ENCODE peak calls at places on chromosomes 6 and 20, in four cellular contexts. S is IMR-90, G is A549, F is K562. X is an unnamed sample.

GRCh38 chr20:53194310-53194709 is 222.2 kb downstream of the TSHZ2 start:
- DNase-seq in S (no peak), G (no peak), F (no peak), X (no peak)

GRCh38 chr6:52929321-52930164 is 20.0 kb upstream of the GSTA3 start:
- DNase-seq in S (peak), G (peak), F (peak), X (peak)

GRCh38 chr6:106913111-106913510 is 61.4 kb downstream of the CD24 start:
- DNase-seq in S (no peak), G (no peak), F (no peak), X (no peak)

GRCh38 chr6:12608874-12609273 is 107.7 kb upstream of the PHACTR1 start:
- DNase-seq in S (no peak), G (no peak), F (no peak), X (no peak)

GRCh38 chr6:147207351-147207750 is 3.1 kb downstream of the STXBP5 start:
- DNase-seq in S (no peak), G (no peak), F (peak), X (no peak)

GRCh38 chr20:24502184-24502583 is 32.8 kb downstream of the SYNDIG1 start:
- DNase-seq in S (peak), G (peak), F (no peak), X (no peak)

GRCh38 chr6:100121854-100122609 is 128.0 kb upstream of the MCHR2 start:
- DNase-seq in S (no peak), G (no peak), F (no peak), X (no peak)

GRCh38 chr6:133645000-133645619 is 243.8 kb upstream of the TCF21 start:
- DNase-seq in S (peak), G (no peak), F (no peak), X (no peak)

GRCh38 chr6:38182426-38182825 is 362.9 kb downstream of the ZFAND3 start:
- DNase-seq in S (no peak), G (no peak), F (no peak), X (no peak)

GRCh38 chr6:80696268-80696667 is 589.8 kb downstream of the BCKDHB start:
- DNase-seq in S (no peak), G (no peak), F (no peak), X (no peak)

GRCh38 chr6:22043284-22043962 is 253.4 kb downstream of the PRL start:
- DNase-seq in S (peak), G (no peak), F (no peak), X (no peak)

GRCh38 chr6:12137480-12137879 is 125.4 kb downstream of the HIVEP1 start:
- DNase-seq in S (peak), G (no peak), F (peak), X (no peak)

GRCh38 chr6:112801681-112802080 is 454.6 kb downstream of the RFPL4B start:
- DNase-seq in S (no peak), G (no peak), F (no peak), X (no peak)

GRCh38 chr6:163182696-163183095 is 231.8 kb upstream of the QKI start:
- DNase-seq in S (no peak), G (no peak), F (no peak), X (no peak)

GRCh38 chr6:80446454-80447045 is 340.1 kb downstream of the BCKDHB start:
- DNase-seq in S (no peak), G (no peak), F (no peak), X (no peak)

GRCh38 chr6:20438462-20439070 is 36.9 kb downstream of the E2F3 start:
- DNase-seq in S (no peak), G (no peak), F (no peak), X (no peak)

GRCh38 chr6:120935007-120935406 is 399.3 kb downstream of the TBC1D32 start:
- DNase-seq in S (no peak), G (no peak), F (no peak), X (no peak)

GRCh38 chr6:118812972-118813371 is 81.0 kb upstream of the ASF1A start:
- DNase-seq in S (peak), G (no peak), F (no peak), X (no peak)

GRCh38 chr20:3797592-3798404 is 1.7 kb downstream of the CDC25B start:
- DNase-seq in S (peak), G (no peak), F (peak), X (peak)

GRCh38 chr6:168201383-168201782 is 118.2 kb downstream of the DACT2 start:
- DNase-seq in S (no peak), G (peak), F (peak), X (peak)

GRCh38 chr6:168105813-168106660 is 27.0 kb upstream of the FRMD1 start:
- DNase-seq in S (no peak), G (no peak), F (peak), X (no peak)

GRCh38 chr6:3517350-3517749 is 60.5 kb upstream of the SLC22A23 start:
- DNase-seq in S (peak), G (no peak), F (no peak), X (no peak)

GRCh38 chr6:111450087-111450486 is 32.9 kb downstream of the REV3L start:
- DNase-seq in S (no peak), G (no peak), F (no peak), X (no peak)

GRCh38 chr6:133837801-133838349 is 51.0 kb upstream of the TCF21 start:
- DNase-seq in S (no peak), G (peak), F (peak), X (peak)

GRCh38 chr6:137661601-137662000 is 167.4 kb upstream of the OLIG3 start:
- DNase-seq in S (peak), G (no peak), F (peak), X (peak)

GRCh38 chr20:52179331-52180166 is 12.0 kb downstream of the ZFP64 start:
- DNase-seq in S (no peak), G (no peak), F (no peak), X (no peak)

GRCh38 chr6:108574457-108575149 is 13.9 kb downstream of the FOXO3 start:
- DNase-seq in S (no peak), G (no peak), F (peak), X (no peak)

GRCh38 chr6:48176909-48177308 is 65.9 kb upstream of the PTCHD4 start:
- DNase-seq in S (no peak), G (no peak), F (no peak), X (no peak)

GRCh38 chr6:98529364-98529763 is 305.0 kb upstream of the POU3F2 start:
- DNase-seq in S (no peak), G (no peak), F (no peak), X (no peak)

GRCh38 chr6:168095741-168096250 is 16.8 kb upstream of the FRMD1 start:
- DNase-seq in S (no peak), G (no peak), F (no peak), X (no peak)

GRCh38 chr20:25402583-25402982 is 4.9 kb upstream of the GINS1 start:
- DNase-seq in S (no peak), G (no peak), F (peak), X (no peak)

GRCh38 chr6:111427341-111428116 is 55.5 kb downstream of the REV3L start:
- DNase-seq in S (peak), G (no peak), F (no peak), X (peak)

GRCh38 chr20:59608871-59609270 is 4.5 kb downstream of the PHACTR3 start:
- DNase-seq in S (no peak), G (no peak), F (no peak), X (no peak)

GRCh38 chr6:9927271-9927670 is 487.6 kb downstream of the TFAP2A start:
- DNase-seq in S (no peak), G (no peak), F (no peak), X (no peak)

GRCh38 chr20:59831024-59831900 is 102.2 kb downstream of the SYCP2 start:
- DNase-seq in S (no peak), G (no peak), F (no peak), X (no peak)

GRCh38 chr6:52176550-52176949 is 9.6 kb upstream of the IL17A start:
- DNase-seq in S (no peak), G (no peak), F (no peak), X (no peak)

GRCh38 chr20:51500311-51500710 is 42.2 kb downstream of the NFATC2 start:
- DNase-seq in S (no peak), G (no peak), F (peak), X (no peak)

GRCh38 chr20:17651761-17652388 is 30.2 kb downstream of the RRBP1 start:
- DNase-seq in S (no peak), G (no peak), F (no peak), X (no peak)

GRCh38 chr20:11178946-11179654 is 505.3 kb upstream of the JAG1 start:
- DNase-seq in S (peak), G (peak), F (no peak), X (peak)
- TF ChIP-seq MAZ in S (no peak), G (no peak), F (no peak), X (no peak)

DNA sequence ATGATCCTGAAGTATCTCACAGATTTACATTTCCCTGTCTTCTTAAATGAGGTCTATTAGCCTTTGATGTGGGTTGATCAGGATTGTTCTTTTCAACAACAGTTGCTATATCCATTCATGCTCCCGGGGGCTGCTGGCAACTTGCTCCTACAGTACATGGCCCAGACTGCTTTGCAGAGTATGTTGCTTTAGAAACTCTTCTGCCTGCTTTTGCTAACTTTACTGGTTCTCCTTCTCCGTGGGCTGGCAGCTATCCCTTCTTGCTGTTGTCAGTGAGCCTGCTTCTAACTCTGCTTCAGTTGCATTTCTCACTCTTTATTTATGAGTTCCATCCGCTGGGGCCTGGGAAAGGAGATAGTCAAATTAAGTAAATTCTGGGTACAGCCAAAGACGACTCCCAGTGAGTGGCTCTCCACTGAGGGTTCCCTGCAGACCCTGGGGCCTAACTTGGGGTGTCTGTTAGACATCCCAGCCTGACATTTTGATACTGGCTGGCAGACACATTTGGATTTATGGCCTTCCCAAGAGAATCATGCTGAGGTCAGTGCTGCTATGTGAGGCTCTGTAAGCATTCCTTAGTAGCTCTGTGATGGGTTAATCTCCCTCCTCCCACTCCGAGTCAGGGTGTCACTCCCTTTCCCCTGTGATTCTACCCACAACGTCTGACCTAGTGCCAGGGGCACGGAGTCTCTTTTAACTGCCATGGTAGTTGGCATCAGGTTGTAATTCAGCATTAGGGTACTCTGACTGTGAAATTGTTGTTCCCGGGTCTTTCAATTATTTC is 73.6 kb downstream of the SLX4IP start:
- DNase-seq in S (peak), G (no peak), F (peak), X (no peak)
- TF ChIP-seq MAZ in S (no peak), G (no peak), F (no peak), X (no peak)

DNA sequence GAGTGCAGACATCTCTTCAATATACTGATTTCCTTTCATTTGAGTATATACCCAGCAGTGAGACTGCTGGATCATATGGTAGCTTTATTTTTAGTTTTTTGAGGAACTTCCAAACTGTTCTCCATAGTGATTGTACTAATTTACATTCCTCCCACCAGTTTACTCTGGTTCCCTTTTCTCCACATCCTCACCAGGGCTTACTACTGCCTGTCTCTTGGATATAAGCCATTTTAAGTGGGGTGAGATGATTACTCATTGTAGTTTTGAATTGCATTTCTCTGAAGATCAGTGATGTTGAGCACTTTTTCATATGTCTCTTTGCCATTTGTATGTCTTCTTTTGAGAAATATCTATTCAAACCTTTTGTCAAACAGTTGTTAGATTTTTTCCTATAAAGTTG is 64.9 kb upstream of the HMGCLL1 start:
- DNase-seq in S (peak), G (no peak), F (no peak), X (no peak)
- TF ChIP-seq MAZ in S (no peak), G (no peak), F (no peak), X (no peak)

DNA sequence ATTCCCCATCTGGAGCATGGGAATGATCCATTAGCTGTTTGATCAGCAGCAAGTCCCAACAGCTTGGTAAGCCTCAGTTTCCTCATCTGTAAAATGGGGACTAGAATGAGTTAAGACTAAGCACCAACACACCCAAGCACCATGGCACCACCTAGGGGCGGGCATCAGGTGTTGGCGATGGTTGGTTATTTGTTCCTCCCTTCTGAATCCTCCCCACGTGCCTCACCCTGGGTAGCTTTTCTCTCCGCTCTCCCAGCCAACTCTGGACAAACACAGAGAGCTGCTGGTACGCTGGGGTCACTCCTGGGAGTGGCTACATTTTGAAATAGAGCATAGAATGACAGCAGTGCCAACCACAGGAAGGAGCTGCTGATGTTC is 13.3 kb upstream of the ITPR3 start:
- DNase-seq in S (no peak), G (peak), F (no peak), X (peak)
- TF ChIP-seq MAZ in S (no peak), G (no peak), F (no peak), X (no peak)

DNA sequence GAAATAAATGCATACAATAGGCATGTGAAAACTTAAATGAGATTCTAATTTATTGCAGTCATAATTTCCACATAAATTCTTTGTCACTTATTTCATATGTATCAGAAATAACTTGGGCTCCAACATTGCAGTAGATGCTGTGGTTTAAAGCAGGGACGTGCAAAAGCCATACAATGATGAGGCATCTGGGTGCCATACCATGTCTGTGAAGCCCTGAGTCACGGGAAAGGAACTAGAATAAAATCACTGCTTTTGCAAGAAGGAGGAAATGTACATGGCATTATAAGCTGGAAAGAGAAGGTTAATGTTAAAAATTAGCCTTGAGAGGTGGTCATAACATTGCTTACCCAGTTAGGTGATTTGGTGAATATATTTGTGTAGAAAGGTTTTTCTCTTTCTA is 180.4 kb downstream of the SASH1 start:
- DNase-seq in S (peak), G (no peak), F (no peak), X (no peak)
- TF ChIP-seq MAZ in S (no peak), G (no peak), F (no peak), X (no peak)

DNA sequence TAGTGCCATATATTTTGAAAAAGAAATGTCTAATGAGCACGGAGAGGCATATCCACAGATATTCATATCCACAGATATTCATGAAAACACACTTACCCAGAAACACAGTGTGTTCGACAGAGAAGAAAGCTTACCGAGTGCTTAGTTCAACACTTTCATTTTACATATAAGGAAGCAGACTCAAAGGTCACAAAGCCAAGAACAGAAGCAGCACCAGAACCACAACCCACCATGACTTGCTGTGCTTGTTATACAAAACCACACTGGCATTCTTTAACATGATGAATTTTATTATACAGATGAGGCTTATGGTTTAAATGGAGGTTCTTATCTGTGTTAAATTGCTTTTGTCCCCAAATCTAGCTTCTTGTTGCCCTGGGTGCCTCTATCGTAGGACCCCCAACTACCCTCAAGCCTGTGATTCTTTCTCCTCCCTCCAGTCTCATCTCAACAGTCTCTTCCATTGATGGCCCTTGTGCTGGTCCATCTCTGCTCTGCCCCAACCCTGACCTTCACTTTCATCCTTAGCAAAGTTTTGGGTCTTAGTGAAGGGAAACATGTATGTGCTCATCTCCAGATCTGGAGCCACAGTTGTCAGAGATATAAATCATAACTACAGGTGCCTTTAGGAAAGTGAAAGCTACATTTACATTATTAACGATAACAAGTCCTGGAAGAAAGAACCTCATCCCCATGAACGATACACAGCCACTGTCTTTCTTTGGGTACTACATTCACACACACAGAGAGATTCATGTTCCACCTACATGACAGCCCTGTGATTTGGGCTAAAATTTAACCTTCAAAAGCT is 40.0 kb downstream of the SF3B5 start:
- DNase-seq in S (no peak), G (no peak), F (no peak), X (no peak)
- TF ChIP-seq MAZ in S (no peak), G (no peak), F (no peak), X (no peak)

GRCh38 chr6:4929319-4929718 is 74.5 kb downstream of the RPP40 start:
- DNase-seq in S (no peak), G (no peak), F (no peak), X (no peak)

GRCh38 chr6:4924872-4925271 is 79.0 kb downstream of the RPP40 start:
- DNase-seq in S (no peak), G (no peak), F (no peak), X (no peak)

GRCh38 chr6:4928426-4928825 is 75.4 kb downstream of the RPP40 start:
- DNase-seq in S (peak), G (no peak), F (peak), X (no peak)

GRCh38 chr6:4922488-4923037 is 81.3 kb downstream of the RPP40 start:
- DNase-seq in S (no peak), G (no peak), F (no peak), X (no peak)

DNA sequence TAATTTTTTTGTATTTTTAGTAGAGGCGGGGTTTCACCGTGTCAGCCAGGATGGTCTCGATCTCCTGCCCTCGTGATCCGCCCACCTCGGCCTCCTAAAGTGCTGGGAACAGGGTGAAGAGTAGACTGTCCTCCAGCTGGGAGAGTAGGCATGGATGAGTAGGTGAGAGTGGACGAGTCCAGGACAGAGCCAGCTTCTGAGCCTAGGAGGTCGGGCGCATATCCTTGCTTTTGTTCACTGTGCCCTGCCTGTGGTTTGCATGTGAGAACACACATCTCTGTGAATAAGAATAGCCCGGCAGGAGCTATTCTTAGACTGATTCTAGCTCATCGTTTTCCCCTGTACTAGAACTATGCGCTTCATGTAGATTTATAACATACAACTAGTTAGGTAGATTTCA is 78.3 kb downstream of the RPP40 start:
- DNase-seq in S (no peak), G (no peak), F (no peak), X (no peak)
- TF ChIP-seq MAZ in S (no peak), G (no peak), F (no peak), X (no peak)

GRCh38 chr20:19588731-19589130 is 169.3 kb upstream of the RIN2 start:
- DNase-seq in S (no peak), G (no peak), F (no peak), X (peak)

GRCh38 chr20:19577692-19578091 is 180.4 kb upstream of the RIN2 start:
- DNase-seq in S (no peak), G (no peak), F (no peak), X (no peak)

GRCh38 chr20:19582782-19583181 is 175.3 kb upstream of the RIN2 start:
- DNase-seq in S (no peak), G (no peak), F (no peak), X (no peak)

GRCh38 chr20:19583532-19584175 is 174.4 kb upstream of the RIN2 start:
- DNase-seq in S (peak), G (peak), F (peak), X (peak)
- TF ChIP-seq MAZ in S (no peak), G (no peak), F (no peak), X (no peak)

DNA sequence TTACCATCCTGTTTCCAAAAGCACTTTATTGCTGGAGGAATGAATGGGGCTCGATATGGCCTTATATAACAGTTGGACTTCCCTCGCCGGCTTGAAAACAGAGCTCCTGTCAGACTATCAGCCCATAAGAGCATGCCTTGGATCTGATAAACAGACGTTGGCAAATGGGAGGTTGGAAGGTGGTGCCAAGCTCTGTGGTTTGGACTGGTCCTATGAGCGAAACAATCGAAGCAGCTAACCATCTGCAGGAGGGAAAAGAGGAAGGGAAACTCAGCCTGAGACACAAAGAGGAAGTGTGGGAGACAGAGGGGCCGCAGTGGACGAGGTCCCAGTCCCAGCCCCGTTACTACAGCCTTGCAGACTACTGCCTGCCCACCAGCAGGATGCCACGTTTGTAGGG is 92.9 kb downstream of the TFAP2C start:
- DNase-seq in S (no peak), G (no peak), F (no peak), X (no peak)
- TF ChIP-seq MAZ in S (no peak), G (no peak), F (no peak), X (no peak)